ENCODE peak calls at places on chromosomes 5 and 9, in ten cellular contexts. Y is DND-41; W is CD8-positive, alpha-beta T cell; D is fibroblast of lung; I is H9; N is IMR-90; Z is spleen; H is left ventricle myocardium inferior; S is SK-N-SH; L is mammary epithelial cell. P is an unnamed sample.

GRCh38 chr5:95699337-95699736 is 16.5 kb upstream of the SPATA9 start:
- DNase-seq in Y (no peak), W (no peak), D (no peak), I (no peak), N (no peak), Z (no peak), H (no peak), S (no peak), L (no peak), P (no peak)

GRCh38 chr9:106862946-106863740 is at the start of gene ZNF462:
- DNase-seq in Y (peak), W (no peak), D (peak), I (peak), N (peak), Z (no peak), H (peak), S (peak), L (peak), P (peak)

GRCh38 chr5:74517700-74518099 is 122.8 kb downstream of the ENC1 start:
- DNase-seq in Y (no peak), W (no peak), D (peak), I (no peak), N (peak), Z (no peak), H (no peak), S (no peak), L (peak), P (no peak)

GRCh38 chr5:180159756-180160155 is 49.3 kb downstream of the RASGEF1C start:
- DNase-seq in Y (no peak), W (no peak), D (peak), I (no peak), N (peak), Z (no peak), H (no peak), S (no peak), L (no peak), P (no peak)

GRCh38 chr9:27368317-27368985 is 71.5 kb upstream of the EQTN start:
- DNase-seq in Y (no peak), W (no peak), D (no peak), I (no peak), N (no peak), Z (no peak), H (peak), S (no peak), L (no peak), P (no peak)

GRCh38 chr5:159182691-159183090 is 26.7 kb downstream of the RNF145 start:
- DNase-seq in Y (no peak), W (no peak), D (peak), I (no peak), N (peak), Z (no peak), H (no peak), S (no peak), L (no peak), P (no peak)

GRCh38 chr9:98781588-98782383 is 14.6 kb downstream of the ANKS6 start:
- DNase-seq in Y (no peak), W (no peak), D (peak), I (no peak), N (no peak), Z (no peak), H (no peak), S (no peak), L (peak), P (no peak)

GRCh38 chr9:118230319-118230718 is 526.1 kb downstream of the TLR4 start:
- DNase-seq in Y (no peak), W (no peak), D (peak), I (no peak), N (no peak), Z (no peak), H (no peak), S (peak), L (no peak), P (no peak)

GRCh38 chr5:154771383-154771901 is 16.3 kb downstream of the LARP1 start:
- DNase-seq in Y (no peak), W (no peak), D (peak), I (peak), N (peak), Z (no peak), H (no peak), S (peak), L (peak), P (no peak)

GRCh38 chr5:90294604-90295003 is 115.0 kb downstream of the CETN3 start:
- DNase-seq in Y (no peak), W (no peak), D (no peak), I (peak), N (no peak), Z (no peak), H (no peak), S (no peak), L (no peak), P (no peak)

GRCh38 chr9:32289756-32290155 is 94.7 kb upstream of the ACO1 start:
- DNase-seq in Y (no peak), W (no peak), D (no peak), I (no peak), N (no peak), Z (no peak), H (no peak), S (no peak), L (no peak), P (no peak)

GRCh38 chr9:5448016-5448415 is 2.3 kb upstream of the CD274 start:
- DNase-seq in Y (no peak), W (no peak), D (no peak), I (no peak), N (no peak), Z (no peak), H (no peak), S (no peak), L (no peak), P (no peak)

GRCh38 chr5:103519550-103519949 is 43.0 kb downstream of the NUDT12 start:
- DNase-seq in Y (no peak), W (no peak), D (no peak), I (peak), N (peak), Z (no peak), H (no peak), S (no peak), L (no peak), P (no peak)
- TF ChIP-seq CTCF in Y (peak), W (no peak), D (peak), I (peak), N (peak), Z (no peak), H (no peak), S (no peak), L (peak), P (peak)

DNA sequence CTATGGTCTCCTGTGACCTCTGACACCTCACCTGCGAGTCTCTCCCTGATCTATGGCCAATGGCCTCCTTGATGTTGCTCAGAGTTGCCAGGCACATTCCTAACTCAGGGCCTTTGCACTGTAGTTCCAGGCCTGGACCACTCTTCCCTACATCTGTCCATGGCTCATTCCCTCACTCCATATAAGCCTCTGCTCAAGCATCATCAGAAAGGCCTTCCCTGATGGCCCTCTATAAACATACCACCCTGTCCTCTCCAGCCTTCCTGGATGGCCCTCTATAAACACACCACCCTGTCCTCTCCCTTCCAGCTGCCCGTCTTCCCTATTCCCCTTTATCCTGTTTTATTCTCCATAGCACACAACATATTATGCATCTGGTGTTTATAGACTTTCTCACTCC is 102.8 kb downstream of the GTF3C4 start:
- DNase-seq in Y (no peak), W (no peak), D (no peak), I (no peak), N (no peak), Z (no peak), H (no peak), S (no peak), L (no peak), P (no peak)
- H3K27ac ChIP-seq in Y (no peak), W (no peak), D (no peak), I (no peak), N (no peak), Z (no peak), H (no peak), S (no peak), L (no peak), P (no peak)

DNA sequence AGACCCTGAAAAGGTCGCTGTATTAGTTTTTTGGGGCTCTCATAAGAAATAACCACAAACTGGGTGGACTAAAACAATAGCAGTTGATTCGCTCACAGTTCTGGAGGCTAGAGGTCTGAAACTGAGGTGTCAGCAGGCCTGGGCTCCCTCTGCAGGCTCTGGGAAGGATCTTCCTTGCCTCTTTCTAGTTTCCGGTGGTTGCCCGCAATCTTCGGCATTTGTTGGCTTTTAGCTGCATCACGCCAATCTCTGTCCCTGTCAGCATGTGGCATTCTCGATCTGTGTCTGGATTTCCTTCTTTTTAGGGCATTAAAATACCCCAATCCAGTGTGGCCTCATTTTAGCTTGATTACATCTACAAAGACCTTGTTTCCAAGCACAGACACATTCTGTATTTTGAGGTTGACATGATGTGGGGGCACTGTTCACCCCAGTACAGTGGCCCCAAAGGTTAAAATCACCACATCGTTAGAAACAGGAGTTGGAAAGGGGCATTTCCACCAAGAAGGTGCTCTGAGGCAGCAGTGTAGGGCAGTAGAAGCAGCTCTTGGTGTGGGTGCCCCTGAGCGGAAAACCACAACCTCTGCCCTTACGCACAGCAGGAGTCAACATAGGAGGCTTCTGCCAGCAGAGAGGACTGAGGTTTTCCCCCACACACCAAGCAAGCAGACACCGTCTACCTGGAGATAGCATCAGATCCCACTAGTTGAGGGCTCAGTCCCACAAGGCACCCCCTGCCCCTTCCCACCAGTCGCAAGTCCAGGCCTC is 13.5 kb downstream of the ZNF79 start:
- DNase-seq in Y (no peak), W (no peak), D (no peak), I (no peak), N (no peak), Z (no peak), H (no peak), S (no peak), L (no peak), P (no peak)
- TF ChIP-seq CTCF in Y (no peak), W (no peak), D (peak), I (peak), N (no peak), Z (no peak), H (no peak), S (no peak), L (no peak), P (no peak)

DNA sequence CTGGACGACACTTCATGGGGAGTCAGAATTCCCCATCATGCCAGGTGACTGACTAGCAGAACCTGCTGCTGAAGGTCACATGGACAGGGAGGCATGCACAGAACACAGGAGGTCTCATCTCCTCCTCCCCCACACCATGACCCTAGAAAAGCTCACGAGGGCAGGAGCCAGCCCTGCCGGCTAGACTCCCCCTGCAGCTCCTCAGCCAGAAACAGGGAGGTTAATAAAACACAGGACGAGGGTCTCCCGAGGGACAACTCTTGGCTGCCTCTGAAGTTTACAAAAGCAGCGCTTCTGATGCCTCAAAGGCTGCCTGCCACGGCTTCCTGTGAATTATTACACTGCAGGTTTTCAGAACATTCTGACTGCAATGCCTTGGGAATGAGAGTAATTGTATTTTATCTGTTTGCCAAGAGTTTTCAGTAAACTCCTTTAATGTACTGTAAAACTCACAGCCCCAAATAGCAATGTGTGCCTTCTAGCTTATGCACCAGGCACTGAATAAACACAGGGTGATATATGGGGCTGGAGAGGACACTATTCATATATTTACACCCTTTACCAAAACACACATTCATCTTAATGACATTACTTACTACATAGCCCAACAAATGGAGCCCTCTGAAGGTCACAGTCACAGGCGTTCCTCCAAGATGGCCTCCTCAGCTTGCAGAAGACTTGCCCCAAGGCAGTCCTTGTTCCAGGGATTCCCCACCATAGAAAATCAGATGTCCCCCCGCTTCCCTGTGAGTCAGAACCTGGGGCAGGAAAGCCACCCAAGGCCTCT is 83.7 kb downstream of the C5orf15 start:
- DNase-seq in Y (no peak), W (no peak), D (no peak), I (no peak), N (no peak), Z (peak), H (no peak), S (no peak), L (no peak), P (peak)
- H3K27ac ChIP-seq in Y (no peak), W (no peak), D (no peak), I (no peak), N (no peak), Z (no peak), H (no peak), S (no peak), L (no peak), P (no peak)

DNA sequence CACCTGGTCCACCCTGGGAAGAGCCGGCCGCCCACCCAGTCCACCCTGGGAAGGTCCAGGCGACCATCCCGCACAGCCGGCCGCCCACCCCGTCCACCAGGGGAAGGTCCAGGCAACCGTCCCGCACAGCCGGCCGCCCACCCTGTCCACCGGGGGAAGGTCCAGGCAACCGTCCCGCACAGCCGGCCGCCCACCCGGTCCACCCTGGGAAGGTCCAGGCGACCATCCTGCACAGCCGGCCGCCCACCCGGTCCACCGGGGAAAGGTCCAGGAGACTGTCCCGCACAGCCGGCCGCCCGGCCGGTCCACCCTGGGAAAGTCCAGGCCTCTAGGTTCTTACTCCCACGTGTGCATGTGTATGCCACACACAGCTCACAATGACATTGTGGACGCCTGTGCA is 6.7 kb upstream of the QSOX2 start:
- DNase-seq in Y (no peak), W (no peak), D (no peak), I (no peak), N (no peak), Z (no peak), H (no peak), S (no peak), L (no peak), P (no peak)
- TF ChIP-seq CTCF in Y (no peak), W (no peak), D (no peak), I (no peak), N (no peak), Z (no peak), H (no peak), S (no peak), L (no peak), P (no peak)

DNA sequence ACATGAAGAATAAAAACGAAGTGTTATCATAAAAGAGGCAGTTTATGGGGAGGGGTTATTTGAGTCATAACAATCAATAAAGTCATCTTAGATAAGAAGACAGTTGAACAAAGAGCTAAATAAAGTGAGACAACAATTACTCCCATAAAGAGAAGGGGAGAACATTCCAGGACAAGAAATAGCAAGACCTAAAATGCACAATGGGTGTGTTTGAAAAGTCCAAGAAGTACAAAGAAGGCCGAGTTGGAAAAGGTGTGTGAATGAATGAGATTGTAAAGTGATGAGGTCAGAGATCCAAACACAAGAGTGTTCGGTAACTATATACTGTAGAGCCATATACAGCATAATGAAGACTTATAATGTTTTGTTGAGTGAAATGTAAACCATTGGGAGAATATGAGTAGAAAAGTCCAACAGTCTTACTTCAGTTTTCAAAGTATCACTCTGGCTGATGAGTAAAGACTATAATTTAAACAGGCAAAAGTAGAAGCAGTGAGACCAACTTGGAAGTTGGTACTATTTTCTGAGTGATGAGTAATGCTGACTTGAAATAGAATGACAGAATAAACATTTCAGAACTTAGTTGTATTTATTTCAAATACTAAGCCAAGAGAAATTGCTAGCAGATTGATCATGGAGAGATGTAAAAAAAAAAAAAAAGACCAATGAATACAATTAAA is 868.7 kb upstream of the CDH9 start:
- DNase-seq in Y (no peak), W (no peak), D (peak), I (no peak), N (no peak), Z (no peak), H (no peak), S (no peak), L (peak), P (no peak)
- H3K27ac ChIP-seq in Y (no peak), W (no peak), D (no peak), I (no peak), N (no peak), Z (no peak), H (no peak), S (no peak), L (peak), P (no peak)

GRCh38 chr5:2471152-2471879 is 280.2 kb downstream of the IRX2 start:
- DNase-seq in Y (no peak), W (no peak), D (no peak), I (no peak), N (no peak), Z (no peak), H (no peak), S (no peak), L (no peak), P (no peak)

DNA sequence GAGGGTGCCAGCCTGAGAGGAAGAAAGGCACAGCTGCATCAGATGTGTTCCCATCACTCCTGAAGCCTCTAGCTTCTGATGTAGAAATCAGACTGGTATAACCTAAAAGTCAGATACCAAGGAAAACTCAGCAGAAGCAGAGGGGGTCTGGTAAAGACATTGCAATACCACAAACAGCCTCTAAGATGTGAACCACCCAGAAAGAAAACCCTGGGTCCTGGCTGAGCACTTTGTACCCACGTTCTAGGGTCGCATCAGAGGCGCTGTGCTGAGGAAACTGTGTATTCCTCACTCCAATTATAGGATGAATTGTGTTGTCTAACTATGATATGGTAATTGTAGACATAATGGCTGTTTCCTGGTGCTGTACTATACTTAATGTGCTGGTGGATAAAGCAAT is 275.6 kb downstream of the IRX2 start:
- DNase-seq in Y (no peak), W (no peak), D (no peak), I (no peak), N (no peak), Z (no peak), H (no peak), S (no peak), L (no peak), P (no peak)
- TF ChIP-seq CTCF in Y (peak), W (no peak), D (no peak), I (peak), N (no peak), Z (no peak), H (no peak), S (no peak), L (no peak), P (no peak)

DNA sequence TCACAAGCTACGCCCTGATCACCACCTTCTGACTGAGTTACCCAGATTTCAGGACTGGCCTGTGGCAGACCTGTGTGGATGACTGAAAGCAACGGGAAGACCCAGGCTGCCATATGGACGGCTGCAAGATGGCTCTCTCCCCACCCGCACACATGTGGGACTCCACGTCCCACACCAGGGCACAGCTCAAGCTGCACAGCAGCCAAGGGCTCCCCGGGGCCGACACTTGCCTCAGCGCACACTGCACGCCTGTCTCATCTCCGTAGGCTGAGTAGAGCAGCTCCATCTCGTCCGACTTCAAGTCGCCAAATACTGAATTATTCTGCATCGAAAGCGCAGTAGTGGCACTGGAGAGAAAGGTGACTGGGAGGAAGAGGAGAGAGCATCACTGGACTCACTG is 14.5 kb downstream of the BRD9 start:
- DNase-seq in Y (no peak), W (no peak), D (no peak), I (no peak), N (no peak), Z (peak), H (no peak), S (peak), L (no peak), P (no peak)
- H3K27ac ChIP-seq in Y (no peak), W (no peak), D (no peak), I (no peak), N (no peak), Z (no peak), H (no peak), S (no peak), L (no peak), P (no peak)

GRCh38 chr9:82606761-82607382 is 456.1 kb downstream of the RASEF start:
- DNase-seq in Y (peak), W (no peak), D (peak), I (peak), N (peak), Z (no peak), H (no peak), S (peak), L (peak), P (no peak)
- TF ChIP-seq CTCF in Y (peak), W (no peak), D (peak), I (peak), N (peak), Z (peak), H (peak), S (peak), L (peak), P (peak)

GRCh38 chr9:129437626-129438323 is 183.1 kb downstream of the C9orf50 start:
- DNase-seq in Y (no peak), W (no peak), D (no peak), I (no peak), N (no peak), Z (no peak), H (no peak), S (peak), L (no peak), P (no peak)

GRCh38 chr9:129435272-129435671 is 185.6 kb downstream of the C9orf50 start:
- DNase-seq in Y (no peak), W (no peak), D (no peak), I (no peak), N (no peak), Z (no peak), H (no peak), S (no peak), L (no peak), P (no peak)

GRCh38 chr9:129436751-129437625 is 183.9 kb downstream of the C9orf50 start:
- DNase-seq in Y (no peak), W (peak), D (peak), I (no peak), N (peak), Z (no peak), H (peak), S (peak), L (peak), P (peak)

GRCh38 chr9:129434187-129434586 is 186.7 kb downstream of the C9orf50 start:
- DNase-seq in Y (no peak), W (no peak), D (no peak), I (no peak), N (no peak), Z (no peak), H (no peak), S (no peak), L (no peak), P (no peak)

GRCh38 chr9:129435996-129436676 is 184.8 kb downstream of the C9orf50 start:
- DNase-seq in Y (no peak), W (no peak), D (no peak), I (no peak), N (no peak), Z (no peak), H (no peak), S (no peak), L (no peak), P (no peak)
- H3K27ac ChIP-seq in Y (no peak), W (no peak), D (no peak), I (no peak), N (no peak), Z (no peak), H (no peak), S (no peak), L (no peak), P (no peak)